ENCODE peak calls at places on chromosome 10, in ten cellular contexts. One of them, this sample, is unnamed.

GRCh38 chr10:92811986-92812385 is 36.3 kb upstream of the EXOC6 start:
- DNase-seq in stimulated activated CD4-positive, alpha-beta T cell treated with anti-CD3 and anti-CD28 coated beads, TNF-alpha, amount 100 ng/mL, for 1 hour: no peak
- DNase-seq in A549: no peak
- DNase-seq in activated CD4-positive, alpha-beta T cell treated with anti-CD3 and anti-CD28 coated beads, Interleukin-2, amount 50 U/mL, for 4 hours: no peak
- DNase-seq in RWPE1: no peak
- DNase-seq in cardiac fibroblast: peak
- DNase-seq in posterior vena cava: no peak
- DNase-seq in body of pancreas: no peak
- DNase-seq in NCI-H1105: no peak
- DNase-seq in T-helper 2 cell: no peak
- DNase-seq in this sample: no peak

GRCh38 chr10:127157506-127158205 is 38.7 kb downstream of the INSYN2A start:
- DNase-seq in stimulated activated CD4-positive, alpha-beta T cell treated with anti-CD3 and anti-CD28 coated beads, TNF-alpha, amount 100 ng/mL, for 1 hour: no peak
- DNase-seq in A549: no peak
- DNase-seq in activated CD4-positive, alpha-beta T cell treated with anti-CD3 and anti-CD28 coated beads, Interleukin-2, amount 50 U/mL, for 4 hours: no peak
- DNase-seq in RWPE1: no peak
- DNase-seq in cardiac fibroblast: no peak
- DNase-seq in posterior vena cava: no peak
- DNase-seq in body of pancreas: no peak
- DNase-seq in NCI-H1105: no peak
- DNase-seq in T-helper 2 cell: no peak
- DNase-seq in this sample: no peak

GRCh38 chr10:14772399-14772798 is 2.3 kb downstream of the FAM107B start:
- DNase-seq in stimulated activated CD4-positive, alpha-beta T cell treated with anti-CD3 and anti-CD28 coated beads, TNF-alpha, amount 100 ng/mL, for 1 hour: no peak
- DNase-seq in A549: no peak
- DNase-seq in activated CD4-positive, alpha-beta T cell treated with anti-CD3 and anti-CD28 coated beads, Interleukin-2, amount 50 U/mL, for 4 hours: no peak
- DNase-seq in RWPE1: no peak
- DNase-seq in cardiac fibroblast: peak
- DNase-seq in posterior vena cava: no peak
- DNase-seq in body of pancreas: no peak
- DNase-seq in NCI-H1105: no peak
- DNase-seq in T-helper 2 cell: no peak
- DNase-seq in this sample: no peak

GRCh38 chr10:80205478-80206276 is at the start of gene ANXA11:
- DNase-seq in stimulated activated CD4-positive, alpha-beta T cell treated with anti-CD3 and anti-CD28 coated beads, TNF-alpha, amount 100 ng/mL, for 1 hour: peak
- DNase-seq in A549: peak
- DNase-seq in activated CD4-positive, alpha-beta T cell treated with anti-CD3 and anti-CD28 coated beads, Interleukin-2, amount 50 U/mL, for 4 hours: peak
- DNase-seq in RWPE1: peak
- DNase-seq in cardiac fibroblast: peak
- DNase-seq in posterior vena cava: peak
- DNase-seq in body of pancreas: peak
- DNase-seq in NCI-H1105: peak
- DNase-seq in T-helper 2 cell: peak
- DNase-seq in this sample: peak

GRCh38 chr10:11249134-11249533 is 231.5 kb downstream of the CELF2 start:
- DNase-seq in stimulated activated CD4-positive, alpha-beta T cell treated with anti-CD3 and anti-CD28 coated beads, TNF-alpha, amount 100 ng/mL, for 1 hour: no peak
- DNase-seq in A549: no peak
- DNase-seq in activated CD4-positive, alpha-beta T cell treated with anti-CD3 and anti-CD28 coated beads, Interleukin-2, amount 50 U/mL, for 4 hours: no peak
- DNase-seq in RWPE1: no peak
- DNase-seq in cardiac fibroblast: no peak
- DNase-seq in posterior vena cava: no peak
- DNase-seq in body of pancreas: no peak
- DNase-seq in NCI-H1105: no peak
- DNase-seq in T-helper 2 cell: no peak
- DNase-seq in this sample: no peak

GRCh38 chr10:21164687-21165086 is 267.6 kb upstream of the NEBL start:
- DNase-seq in stimulated activated CD4-positive, alpha-beta T cell treated with anti-CD3 and anti-CD28 coated beads, TNF-alpha, amount 100 ng/mL, for 1 hour: no peak
- DNase-seq in A549: no peak
- DNase-seq in activated CD4-positive, alpha-beta T cell treated with anti-CD3 and anti-CD28 coated beads, Interleukin-2, amount 50 U/mL, for 4 hours: no peak
- DNase-seq in RWPE1: no peak
- DNase-seq in cardiac fibroblast: no peak
- DNase-seq in posterior vena cava: no peak
- DNase-seq in body of pancreas: no peak
- DNase-seq in NCI-H1105: no peak
- DNase-seq in T-helper 2 cell: no peak
- DNase-seq in this sample: no peak

GRCh38 chr10:29617880-29618340 is 16.9 kb downstream of the SVIL start:
- DNase-seq in stimulated activated CD4-positive, alpha-beta T cell treated with anti-CD3 and anti-CD28 coated beads, TNF-alpha, amount 100 ng/mL, for 1 hour: no peak
- DNase-seq in A549: no peak
- DNase-seq in activated CD4-positive, alpha-beta T cell treated with anti-CD3 and anti-CD28 coated beads, Interleukin-2, amount 50 U/mL, for 4 hours: no peak
- DNase-seq in RWPE1: no peak
- DNase-seq in cardiac fibroblast: peak
- DNase-seq in posterior vena cava: no peak
- DNase-seq in body of pancreas: no peak
- DNase-seq in NCI-H1105: no peak
- DNase-seq in T-helper 2 cell: no peak
- DNase-seq in this sample: no peak

GRCh38 chr10:18378766-18379165 is 238.5 kb downstream of the CACNB2 start:
- DNase-seq in stimulated activated CD4-positive, alpha-beta T cell treated with anti-CD3 and anti-CD28 coated beads, TNF-alpha, amount 100 ng/mL, for 1 hour: no peak
- DNase-seq in A549: no peak
- DNase-seq in activated CD4-positive, alpha-beta T cell treated with anti-CD3 and anti-CD28 coated beads, Interleukin-2, amount 50 U/mL, for 4 hours: no peak
- DNase-seq in RWPE1: no peak
- DNase-seq in cardiac fibroblast: no peak
- DNase-seq in posterior vena cava: no peak
- DNase-seq in body of pancreas: no peak
- DNase-seq in NCI-H1105: no peak
- DNase-seq in T-helper 2 cell: no peak
- DNase-seq in this sample: no peak

GRCh38 chr10:1744524-1744923 is 7.2 kb upstream of the ADARB2 start:
- DNase-seq in stimulated activated CD4-positive, alpha-beta T cell treated with anti-CD3 and anti-CD28 coated beads, TNF-alpha, amount 100 ng/mL, for 1 hour: no peak
- DNase-seq in A549: no peak
- DNase-seq in activated CD4-positive, alpha-beta T cell treated with anti-CD3 and anti-CD28 coated beads, Interleukin-2, amount 50 U/mL, for 4 hours: no peak
- DNase-seq in RWPE1: no peak
- DNase-seq in cardiac fibroblast: no peak
- DNase-seq in posterior vena cava: no peak
- DNase-seq in body of pancreas: no peak
- DNase-seq in NCI-H1105: no peak
- DNase-seq in T-helper 2 cell: no peak
- DNase-seq in this sample: no peak

GRCh38 chr10:110610308-110610774 is 33.8 kb upstream of the RBM20 start:
- DNase-seq in stimulated activated CD4-positive, alpha-beta T cell treated with anti-CD3 and anti-CD28 coated beads, TNF-alpha, amount 100 ng/mL, for 1 hour: no peak
- DNase-seq in A549: peak
- DNase-seq in activated CD4-positive, alpha-beta T cell treated with anti-CD3 and anti-CD28 coated beads, Interleukin-2, amount 50 U/mL, for 4 hours: peak
- DNase-seq in RWPE1: peak
- DNase-seq in cardiac fibroblast: peak
- DNase-seq in posterior vena cava: no peak
- DNase-seq in body of pancreas: peak
- DNase-seq in NCI-H1105: peak
- DNase-seq in T-helper 2 cell: peak
- DNase-seq in this sample: peak

GRCh38 chr10:88913157-88913556 is 33.1 kb downstream of the STAMBPL1 start:
- DNase-seq in stimulated activated CD4-positive, alpha-beta T cell treated with anti-CD3 and anti-CD28 coated beads, TNF-alpha, amount 100 ng/mL, for 1 hour: no peak
- DNase-seq in A549: no peak
- DNase-seq in activated CD4-positive, alpha-beta T cell treated with anti-CD3 and anti-CD28 coated beads, Interleukin-2, amount 50 U/mL, for 4 hours: no peak
- DNase-seq in RWPE1: no peak
- DNase-seq in cardiac fibroblast: peak
- DNase-seq in posterior vena cava: no peak
- DNase-seq in body of pancreas: no peak
- DNase-seq in NCI-H1105: peak
- DNase-seq in T-helper 2 cell: no peak
- DNase-seq in this sample: no peak

GRCh38 chr10:115936926-115937755 is 335.9 kb downstream of the GFRA1 start:
- DNase-seq in stimulated activated CD4-positive, alpha-beta T cell treated with anti-CD3 and anti-CD28 coated beads, TNF-alpha, amount 100 ng/mL, for 1 hour: no peak
- DNase-seq in A549: no peak
- DNase-seq in activated CD4-positive, alpha-beta T cell treated with anti-CD3 and anti-CD28 coated beads, Interleukin-2, amount 50 U/mL, for 4 hours: no peak
- DNase-seq in RWPE1: no peak
- DNase-seq in cardiac fibroblast: no peak
- DNase-seq in posterior vena cava: no peak
- DNase-seq in body of pancreas: no peak
- DNase-seq in NCI-H1105: no peak
- DNase-seq in T-helper 2 cell: no peak
- DNase-seq in this sample: no peak

GRCh38 chr10:75407296-75407715 is 5.7 kb upstream of the ZNF503 start:
- DNase-seq in stimulated activated CD4-positive, alpha-beta T cell treated with anti-CD3 and anti-CD28 coated beads, TNF-alpha, amount 100 ng/mL, for 1 hour: no peak
- DNase-seq in A549: no peak
- DNase-seq in activated CD4-positive, alpha-beta T cell treated with anti-CD3 and anti-CD28 coated beads, Interleukin-2, amount 50 U/mL, for 4 hours: no peak
- DNase-seq in RWPE1: no peak
- DNase-seq in cardiac fibroblast: no peak
- DNase-seq in posterior vena cava: no peak
- DNase-seq in body of pancreas: peak
- DNase-seq in NCI-H1105: no peak
- DNase-seq in T-helper 2 cell: no peak
- DNase-seq in this sample: no peak

GRCh38 chr10:21002097-21002878 is 105.2 kb upstream of the NEBL start:
- DNase-seq in stimulated activated CD4-positive, alpha-beta T cell treated with anti-CD3 and anti-CD28 coated beads, TNF-alpha, amount 100 ng/mL, for 1 hour: no peak
- DNase-seq in A549: peak
- DNase-seq in activated CD4-positive, alpha-beta T cell treated with anti-CD3 and anti-CD28 coated beads, Interleukin-2, amount 50 U/mL, for 4 hours: no peak
- DNase-seq in RWPE1: peak
- DNase-seq in cardiac fibroblast: peak
- DNase-seq in posterior vena cava: no peak
- DNase-seq in body of pancreas: no peak
- DNase-seq in NCI-H1105: no peak
- DNase-seq in T-helper 2 cell: no peak
- DNase-seq in this sample: no peak

GRCh38 chr10:16891375-16892313 is 74.4 kb upstream of the RSU1 start:
- DNase-seq in stimulated activated CD4-positive, alpha-beta T cell treated with anti-CD3 and anti-CD28 coated beads, TNF-alpha, amount 100 ng/mL, for 1 hour: peak
- DNase-seq in A549: peak
- DNase-seq in activated CD4-positive, alpha-beta T cell treated with anti-CD3 and anti-CD28 coated beads, Interleukin-2, amount 50 U/mL, for 4 hours: peak
- DNase-seq in RWPE1: peak
- DNase-seq in cardiac fibroblast: peak
- DNase-seq in posterior vena cava: peak
- DNase-seq in body of pancreas: peak
- DNase-seq in NCI-H1105: no peak
- DNase-seq in T-helper 2 cell: peak
- DNase-seq in this sample: peak

GRCh38 chr10:121406823-121407545 is 191.3 kb downstream of the FGFR2 start:
- DNase-seq in stimulated activated CD4-positive, alpha-beta T cell treated with anti-CD3 and anti-CD28 coated beads, TNF-alpha, amount 100 ng/mL, for 1 hour: no peak
- DNase-seq in A549: no peak
- DNase-seq in activated CD4-positive, alpha-beta T cell treated with anti-CD3 and anti-CD28 coated beads, Interleukin-2, amount 50 U/mL, for 4 hours: no peak
- DNase-seq in RWPE1: peak
- DNase-seq in cardiac fibroblast: no peak
- DNase-seq in posterior vena cava: no peak
- DNase-seq in body of pancreas: peak
- DNase-seq in NCI-H1105: no peak
- DNase-seq in T-helper 2 cell: no peak
- DNase-seq in this sample: no peak

GRCh38 chr10:126017961-126018560 is 121.7 kb downstream of the FANK1 start:
- DNase-seq in stimulated activated CD4-positive, alpha-beta T cell treated with anti-CD3 and anti-CD28 coated beads, TNF-alpha, amount 100 ng/mL, for 1 hour: no peak
- DNase-seq in A549: no peak
- DNase-seq in activated CD4-positive, alpha-beta T cell treated with anti-CD3 and anti-CD28 coated beads, Interleukin-2, amount 50 U/mL, for 4 hours: no peak
- DNase-seq in RWPE1: no peak
- DNase-seq in cardiac fibroblast: peak
- DNase-seq in posterior vena cava: no peak
- DNase-seq in body of pancreas: no peak
- DNase-seq in NCI-H1105: no peak
- DNase-seq in T-helper 2 cell: no peak
- DNase-seq in this sample: no peak

GRCh38 chr10:89201345-89202032 is 5.6 kb downstream of the CH25H start:
- DNase-seq in stimulated activated CD4-positive, alpha-beta T cell treated with anti-CD3 and anti-CD28 coated beads, TNF-alpha, amount 100 ng/mL, for 1 hour: no peak
- DNase-seq in A549: no peak
- DNase-seq in activated CD4-positive, alpha-beta T cell treated with anti-CD3 and anti-CD28 coated beads, Interleukin-2, amount 50 U/mL, for 4 hours: no peak
- DNase-seq in RWPE1: no peak
- DNase-seq in cardiac fibroblast: no peak
- DNase-seq in posterior vena cava: no peak
- DNase-seq in body of pancreas: no peak
- DNase-seq in NCI-H1105: no peak
- DNase-seq in T-helper 2 cell: no peak
- DNase-seq in this sample: no peak

GRCh38 chr10:118729641-118730258 is 25.0 kb downstream of the CACUL1 start:
- DNase-seq in stimulated activated CD4-positive, alpha-beta T cell treated with anti-CD3 and anti-CD28 coated beads, TNF-alpha, amount 100 ng/mL, for 1 hour: no peak
- DNase-seq in A549: no peak
- DNase-seq in activated CD4-positive, alpha-beta T cell treated with anti-CD3 and anti-CD28 coated beads, Interleukin-2, amount 50 U/mL, for 4 hours: no peak
- DNase-seq in RWPE1: no peak
- DNase-seq in cardiac fibroblast: no peak
- DNase-seq in posterior vena cava: no peak
- DNase-seq in body of pancreas: no peak
- DNase-seq in NCI-H1105: no peak
- DNase-seq in T-helper 2 cell: no peak
- DNase-seq in this sample: no peak

GRCh38 chr10:50595785-50596184 is 28.0 kb downstream of the SGMS1 start:
- DNase-seq in stimulated activated CD4-positive, alpha-beta T cell treated with anti-CD3 and anti-CD28 coated beads, TNF-alpha, amount 100 ng/mL, for 1 hour: no peak
- DNase-seq in A549: no peak
- DNase-seq in activated CD4-positive, alpha-beta T cell treated with anti-CD3 and anti-CD28 coated beads, Interleukin-2, amount 50 U/mL, for 4 hours: no peak
- DNase-seq in RWPE1: no peak
- DNase-seq in cardiac fibroblast: no peak
- DNase-seq in posterior vena cava: no peak
- DNase-seq in body of pancreas: no peak
- DNase-seq in NCI-H1105: no peak
- DNase-seq in T-helper 2 cell: no peak
- DNase-seq in this sample: no peak

GRCh38 chr10:62733654-62734293 is 70.7 kb upstream of the ADO start:
- DNase-seq in stimulated activated CD4-positive, alpha-beta T cell treated with anti-CD3 and anti-CD28 coated beads, TNF-alpha, amount 100 ng/mL, for 1 hour: no peak
- DNase-seq in A549: no peak
- DNase-seq in activated CD4-positive, alpha-beta T cell treated with anti-CD3 and anti-CD28 coated beads, Interleukin-2, amount 50 U/mL, for 4 hours: no peak
- DNase-seq in RWPE1: no peak
- DNase-seq in cardiac fibroblast: peak
- DNase-seq in posterior vena cava: no peak
- DNase-seq in body of pancreas: no peak
- DNase-seq in NCI-H1105: no peak
- DNase-seq in T-helper 2 cell: peak
- DNase-seq in this sample: no peak

GRCh38 chr10:59896186-59896585 is 10.2 kb downstream of the CCDC6 start:
- DNase-seq in stimulated activated CD4-positive, alpha-beta T cell treated with anti-CD3 and anti-CD28 coated beads, TNF-alpha, amount 100 ng/mL, for 1 hour: no peak
- DNase-seq in A549: no peak
- DNase-seq in activated CD4-positive, alpha-beta T cell treated with anti-CD3 and anti-CD28 coated beads, Interleukin-2, amount 50 U/mL, for 4 hours: no peak
- DNase-seq in RWPE1: no peak
- DNase-seq in cardiac fibroblast: no peak
- DNase-seq in posterior vena cava: no peak
- DNase-seq in body of pancreas: no peak
- DNase-seq in NCI-H1105: no peak
- DNase-seq in T-helper 2 cell: no peak
- DNase-seq in this sample: no peak

GRCh38 chr10:82922755-82923154 is 1047.8 kb downstream of the NRG3 start:
- DNase-seq in stimulated activated CD4-positive, alpha-beta T cell treated with anti-CD3 and anti-CD28 coated beads, TNF-alpha, amount 100 ng/mL, for 1 hour: no peak
- DNase-seq in A549: no peak
- DNase-seq in activated CD4-positive, alpha-beta T cell treated with anti-CD3 and anti-CD28 coated beads, Interleukin-2, amount 50 U/mL, for 4 hours: no peak
- DNase-seq in RWPE1: no peak
- DNase-seq in cardiac fibroblast: no peak
- DNase-seq in posterior vena cava: no peak
- DNase-seq in body of pancreas: no peak
- DNase-seq in NCI-H1105: no peak
- DNase-seq in T-helper 2 cell: no peak
- DNase-seq in this sample: no peak

GRCh38 chr10:72682626-72683025 is 9.3 kb upstream of the MCU start:
- DNase-seq in stimulated activated CD4-positive, alpha-beta T cell treated with anti-CD3 and anti-CD28 coated beads, TNF-alpha, amount 100 ng/mL, for 1 hour: no peak
- DNase-seq in A549: peak
- DNase-seq in activated CD4-positive, alpha-beta T cell treated with anti-CD3 and anti-CD28 coated beads, Interleukin-2, amount 50 U/mL, for 4 hours: no peak
- DNase-seq in RWPE1: no peak
- DNase-seq in cardiac fibroblast: peak
- DNase-seq in posterior vena cava: no peak
- DNase-seq in body of pancreas: no peak
- DNase-seq in NCI-H1105: no peak
- DNase-seq in T-helper 2 cell: no peak
- DNase-seq in this sample: no peak

GRCh38 chr10:92239185-92239599 is 51.7 kb downstream of the CPEB3 start:
- DNase-seq in stimulated activated CD4-positive, alpha-beta T cell treated with anti-CD3 and anti-CD28 coated beads, TNF-alpha, amount 100 ng/mL, for 1 hour: no peak
- DNase-seq in A549: no peak
- DNase-seq in activated CD4-positive, alpha-beta T cell treated with anti-CD3 and anti-CD28 coated beads, Interleukin-2, amount 50 U/mL, for 4 hours: no peak
- DNase-seq in RWPE1: no peak
- DNase-seq in cardiac fibroblast: peak
- DNase-seq in posterior vena cava: no peak
- DNase-seq in body of pancreas: no peak
- DNase-seq in NCI-H1105: no peak
- DNase-seq in T-helper 2 cell: no peak
- DNase-seq in this sample: no peak

GRCh38 chr10:86972613-86973380 is 4.5 kb downstream of the ADIRF start:
- DNase-seq in stimulated activated CD4-positive, alpha-beta T cell treated with anti-CD3 and anti-CD28 coated beads, TNF-alpha, amount 100 ng/mL, for 1 hour: no peak
- DNase-seq in A549: no peak
- DNase-seq in activated CD4-positive, alpha-beta T cell treated with anti-CD3 and anti-CD28 coated beads, Interleukin-2, amount 50 U/mL, for 4 hours: no peak
- DNase-seq in RWPE1: no peak
- DNase-seq in cardiac fibroblast: no peak
- DNase-seq in posterior vena cava: no peak
- DNase-seq in body of pancreas: no peak
- DNase-seq in NCI-H1105: no peak
- DNase-seq in T-helper 2 cell: no peak
- DNase-seq in this sample: no peak

GRCh38 chr10:6053816-6054581 is 8.2 kb downstream of the IL2RA start:
- DNase-seq in stimulated activated CD4-positive, alpha-beta T cell treated with anti-CD3 and anti-CD28 coated beads, TNF-alpha, amount 100 ng/mL, for 1 hour: no peak
- DNase-seq in A549: no peak
- DNase-seq in activated CD4-positive, alpha-beta T cell treated with anti-CD3 and anti-CD28 coated beads, Interleukin-2, amount 50 U/mL, for 4 hours: no peak
- DNase-seq in RWPE1: no peak
- DNase-seq in cardiac fibroblast: no peak
- DNase-seq in posterior vena cava: no peak
- DNase-seq in body of pancreas: peak
- DNase-seq in NCI-H1105: no peak
- DNase-seq in T-helper 2 cell: no peak
- DNase-seq in this sample: no peak

GRCh38 chr10:114332808-114333207 is 71.5 kb downstream of the AFAP1L2 start:
- DNase-seq in stimulated activated CD4-positive, alpha-beta T cell treated with anti-CD3 and anti-CD28 coated beads, TNF-alpha, amount 100 ng/mL, for 1 hour: no peak
- DNase-seq in A549: no peak
- DNase-seq in activated CD4-positive, alpha-beta T cell treated with anti-CD3 and anti-CD28 coated beads, Interleukin-2, amount 50 U/mL, for 4 hours: no peak
- DNase-seq in RWPE1: no peak
- DNase-seq in cardiac fibroblast: no peak
- DNase-seq in posterior vena cava: no peak
- DNase-seq in body of pancreas: no peak
- DNase-seq in NCI-H1105: no peak
- DNase-seq in T-helper 2 cell: no peak
- DNase-seq in this sample: no peak